ENCODE peak calls at places on chromosomes 6 and 20, in four cellular contexts. Q, I, Z and J are unnamed samples.

GRCh38 chr6:38068854-38069253 is 249.3 kb downstream of the ZFAND3 start:
- DNase-seq in I (no peak), Q (peak), Z (no peak), J (no peak)

GRCh38 chr6:73200735-73201134 is 24.6 kb downstream of the KHDC1L start:
- DNase-seq in Z (no peak), Q (peak), I (no peak), J (no peak)

GRCh38 chr20:17971571-17972013 is 2.8 kb downstream of the MGME1 start:
- DNase-seq in I (no peak), Q (peak), Z (no peak), J (peak)

GRCh38 chr6:160393966-160394653 is 45.9 kb downstream of the SLC22A3 start:
- DNase-seq in Z (no peak), Q (no peak), I (no peak), J (no peak)

GRCh38 chr6:145866449-145867401 is 52.1 kb upstream of the FBXO30 start:
- DNase-seq in Q (no peak), I (no peak), Z (no peak), J (no peak)

GRCh38 chr20:43564993-43565757 is 6.3 kb downstream of the SGK2 start:
- DNase-seq in Z (no peak), I (peak), Q (no peak), J (no peak)

GRCh38 chr6:154245542-154245941 is 111.1 kb downstream of the IPCEF1 start:
- DNase-seq in I (no peak), Q (no peak), Z (no peak), J (no peak)

GRCh38 chr6:8558953-8559352 is 123.6 kb upstream of the SLC35B3 start:
- DNase-seq in Z (no peak), Q (no peak), I (no peak), J (no peak)

GRCh38 chr20:1417273-1417672 is 24.4 kb upstream of the FKBP1A start:
- DNase-seq in Q (peak), Z (no peak), I (no peak), J (peak)

GRCh38 chr6:132052096-132052495 is 100.9 kb upstream of the CCN2 start:
- DNase-seq in Q (no peak), I (no peak), Z (no peak), J (no peak)

GRCh38 chr6:6723792-6724318 is 135.3 kb downstream of the LY86 start:
- DNase-seq in I (no peak), Q (no peak), Z (no peak), J (no peak)

GRCh38 chr6:105781248-105781647 is 304.9 kb upstream of the PRDM1 start:
- DNase-seq in Z (no peak), I (no peak), Q (no peak), J (no peak)

GRCh38 chr6:17930321-17930993 is 57.0 kb downstream of the KIF13A start:
- DNase-seq in Q (no peak), I (no peak), Z (no peak), J (no peak)